ENCODE peak calls at places on chromosomes 4 and X, in nine cellular contexts. E is fibroblast of mammary gland; H is amygdala; P is left lung; Y is GM19239; W is stimulated activated CD4-positive, alpha-beta T cell treated with anti-CD3 and anti-CD28 coated beads, Interleukin-2, amount 100 ng/mL, for 48 hours; X is GM23338; N is mucosa of gallbladder; J is endothelial cell. T is an unnamed sample.
A peak's percentile ranks its signal among the peaks of the same experiment; 100 is the strongest.

GRCh38 chr4:102474736-102475504 is 26.2 kb upstream of the NFKB1 start:
- DNase-seq in P (no peak), Y (no peak), X (no peak), W (no peak), E (no peak), N (no peak), J (no peak), H (no peak), T (no peak)

GRCh38 chr4:17760602-17761001 is 20.8 kb downstream of the FAM184B start:
- DNase-seq in P (no peak), E (no peak), Y (no peak), W (no peak), X (peak; percentile 66), H (no peak), J (no peak), N (no peak), T (no peak)

GRCh38 chr4:7817877-7818675 is 121.6 kb downstream of the AFAP1 start:
- DNase-seq in X (no peak), P (no peak), W (no peak), J (no peak), H (no peak), Y (no peak), E (no peak), N (no peak), T (no peak)

GRCh38 chrX:41870719-41871151 is 52.6 kb downstream of the CASK start:
- DNase-seq in H (no peak), P (no peak), W (no peak), E (no peak), Y (no peak), J (no peak), X (no peak), N (peak; percentile 38), T (no peak)

GRCh38 chr4:69467797-69468196 is 27.9 kb downstream of the UGT2B4 start:
- DNase-seq in P (no peak), X (peak; percentile 59), Y (no peak), H (no peak), E (no peak), N (no peak), J (no peak), W (no peak), T (no peak)

GRCh38 chr4:108700358-108700757 is 50.0 kb downstream of the OSTC start:
- DNase-seq in N (no peak), W (no peak), E (peak; percentile 53), J (no peak), H (no peak), X (no peak), P (no peak), Y (no peak), T (no peak)

GRCh38 chr4:70505152-70505748 is 13.1 kb upstream of the AMTN start:
- DNase-seq in N (peak; percentile 22), W (peak; percentile 49), X (peak; percentile 75), J (peak; percentile 74), Y (peak; percentile 28), P (peak; percentile 82), H (peak; percentile 10), E (peak; percentile 55), T (peak; percentile 6)

GRCh38 chr4:186932196-186932595 is 208.5 kb upstream of the FAT1 start:
- DNase-seq in H (no peak), X (no peak), J (no peak), N (no peak), E (peak; percentile 19), W (no peak), Y (no peak), P (no peak), T (no peak)

GRCh38 chrX:110145854-110146253 is 142.9 kb downstream of the TMEM164 start:
- DNase-seq in J (peak; percentile 7), W (peak; percentile 17), P (no peak), Y (no peak), X (peak; percentile 35), H (no peak), N (peak; percentile 13), E (peak; percentile 54), T (no peak)

GRCh38 chr4:95106408-95106928 is 348.7 kb downstream of the BMPR1B start:
- DNase-seq in N (no peak), J (no peak), H (no peak), X (no peak), E (peak; percentile 76), Y (no peak), P (no peak), W (no peak), T (no peak)

GRCh38 chr4:1604181-1604705 is 79.9 kb downstream of the FAM53A start:
- DNase-seq in J (no peak), N (no peak), P (peak; percentile 64), Y (no peak), W (no peak), E (peak; percentile 16), H (no peak), X (no peak), T (no peak)

GRCh38 chr4:80922951-80923350 is 107.6 kb upstream of the BMP3 start:
- DNase-seq in E (no peak), Y (no peak), W (no peak), N (no peak), H (no peak), P (no peak), J (no peak), X (no peak), T (no peak)

T was measured in GM12892.